ENCODE peak calls at places on chromosomes 2 and 18, in nine cellular contexts. One of them, this sample, is unnamed.

GRCh38 chr2:143936758-143937562 is 583.0 kb downstream of the ZEB2 start:
- DNase-seq in SIG-M5: no peak
- DNase-seq in astrocyte of the spinal cord: no peak
- DNase-seq in Karpas-422: peak
- DNase-seq in A549: no peak
- DNase-seq in HT1080: no peak
- DNase-seq in iPS-NIHi11: peak
- DNase-seq in ecto neural progenitor cell: peak
- DNase-seq in OCI-M1: peak
- DNase-seq in this sample: no peak

GRCh38 chr2:24456610-24457556 is 34.2 kb upstream of the NCOA1 start:
- DNase-seq in HT1080: peak
- DNase-seq in OCI-M1: peak
- DNase-seq in ecto neural progenitor cell: no peak
- DNase-seq in A549: peak
- DNase-seq in Karpas-422: no peak
- DNase-seq in SIG-M5: no peak
- DNase-seq in iPS-NIHi11: no peak
- DNase-seq in astrocyte of the spinal cord: peak
- DNase-seq in this sample: peak

GRCh38 chr18:23114171-23114881 is 21.0 kb upstream of the CABLES1 start:
- DNase-seq in iPS-NIHi11: no peak
- DNase-seq in ecto neural progenitor cell: no peak
- DNase-seq in SIG-M5: no peak
- DNase-seq in Karpas-422: no peak
- DNase-seq in A549: no peak
- DNase-seq in OCI-M1: no peak
- DNase-seq in astrocyte of the spinal cord: peak
- DNase-seq in HT1080: no peak
- DNase-seq in this sample: no peak

GRCh38 chr2:10120938-10121574 is 1.5 kb upstream of the RRM2 start:
- DNase-seq in Karpas-422: peak
- DNase-seq in A549: no peak
- DNase-seq in astrocyte of the spinal cord: peak
- DNase-seq in OCI-M1: peak
- DNase-seq in HT1080: peak
- DNase-seq in SIG-M5: no peak
- DNase-seq in iPS-NIHi11: no peak
- DNase-seq in ecto neural progenitor cell: no peak
- DNase-seq in this sample: peak

GRCh38 chr18:3703732-3704176 is 253.8 kb downstream of the TGIF1 start:
- DNase-seq in SIG-M5: no peak
- DNase-seq in Karpas-422: peak
- DNase-seq in ecto neural progenitor cell: peak
- DNase-seq in HT1080: peak
- DNase-seq in iPS-NIHi11: peak
- DNase-seq in OCI-M1: peak
- DNase-seq in A549: peak
- DNase-seq in astrocyte of the spinal cord: peak
- DNase-seq in this sample: peak

GRCh38 chr2:134372141-134372540 is 118.3 kb downstream of the MGAT5 start:
- DNase-seq in SIG-M5: no peak
- DNase-seq in astrocyte of the spinal cord: peak
- DNase-seq in iPS-NIHi11: no peak
- DNase-seq in Karpas-422: no peak
- DNase-seq in A549: no peak
- DNase-seq in OCI-M1: no peak
- DNase-seq in HT1080: no peak
- DNase-seq in ecto neural progenitor cell: no peak
- DNase-seq in this sample: no peak

GRCh38 chr2:229715895-229716507 is 1.6 kb upstream of the DNER start:
- DNase-seq in ecto neural progenitor cell: peak
- DNase-seq in HT1080: peak
- DNase-seq in OCI-M1: peak
- DNase-seq in astrocyte of the spinal cord: peak
- DNase-seq in SIG-M5: no peak
- DNase-seq in iPS-NIHi11: peak
- DNase-seq in Karpas-422: peak
- DNase-seq in A549: peak
- DNase-seq in this sample: peak

GRCh38 chr2:101698419-101699190 is 1.1 kb downstream of the MAP4K4 start:
- DNase-seq in OCI-M1: peak
- DNase-seq in HT1080: peak
- DNase-seq in Karpas-422: no peak
- DNase-seq in iPS-NIHi11: no peak
- DNase-seq in astrocyte of the spinal cord: no peak
- DNase-seq in A549: peak
- DNase-seq in ecto neural progenitor cell: peak
- DNase-seq in SIG-M5: no peak
- DNase-seq in this sample: no peak

GRCh38 chr2:64447317-64448060 is 6.5 kb upstream of the LGALSL start:
- DNase-seq in OCI-M1: no peak
- DNase-seq in ecto neural progenitor cell: no peak
- DNase-seq in HT1080: no peak
- DNase-seq in iPS-NIHi11: no peak
- DNase-seq in astrocyte of the spinal cord: no peak
- DNase-seq in SIG-M5: no peak
- DNase-seq in Karpas-422: no peak
- DNase-seq in A549: no peak
- DNase-seq in this sample: no peak

GRCh38 chr2:241542278-241542605 is 16.3 kb upstream of the BOK start:
- DNase-seq in HT1080: no peak
- DNase-seq in OCI-M1: no peak
- DNase-seq in SIG-M5: no peak
- DNase-seq in iPS-NIHi11: no peak
- DNase-seq in A549: no peak
- DNase-seq in ecto neural progenitor cell: peak
- DNase-seq in Karpas-422: no peak
- DNase-seq in astrocyte of the spinal cord: no peak
- DNase-seq in this sample: no peak

GRCh38 chr2:101442042-101442666 is 32.8 kb downstream of the RFX8 start:
- DNase-seq in ecto neural progenitor cell: no peak
- DNase-seq in iPS-NIHi11: no peak
- DNase-seq in A549: no peak
- DNase-seq in Karpas-422: no peak
- DNase-seq in OCI-M1: peak
- DNase-seq in astrocyte of the spinal cord: peak
- DNase-seq in HT1080: peak
- DNase-seq in SIG-M5: peak
- DNase-seq in this sample: peak

GRCh38 chr18:49250819-49251388 is 209.5 kb downstream of the DYM start:
- DNase-seq in astrocyte of the spinal cord: peak
- DNase-seq in A549: no peak
- DNase-seq in OCI-M1: peak
- DNase-seq in HT1080: peak
- DNase-seq in SIG-M5: no peak
- DNase-seq in iPS-NIHi11: no peak
- DNase-seq in Karpas-422: peak
- DNase-seq in ecto neural progenitor cell: no peak
- DNase-seq in this sample: peak

GRCh38 chr2:77629529-77629928 is 107.4 kb upstream of the LRRTM4 start:
- DNase-seq in iPS-NIHi11: peak
- DNase-seq in astrocyte of the spinal cord: no peak
- DNase-seq in SIG-M5: no peak
- DNase-seq in HT1080: no peak
- DNase-seq in A549: no peak
- DNase-seq in ecto neural progenitor cell: no peak
- DNase-seq in Karpas-422: no peak
- DNase-seq in OCI-M1: peak
- DNase-seq in this sample: no peak

GRCh38 chr2:86335865-86336321 is 1.5 kb downstream of the REEP1 start:
- DNase-seq in SIG-M5: no peak
- DNase-seq in Karpas-422: no peak
- DNase-seq in iPS-NIHi11: no peak
- DNase-seq in ecto neural progenitor cell: no peak
- DNase-seq in A549: no peak
- DNase-seq in HT1080: no peak
- DNase-seq in astrocyte of the spinal cord: no peak
- DNase-seq in OCI-M1: no peak
- DNase-seq in this sample: no peak

GRCh38 chr2:187148059-187148714 is 299.2 kb upstream of the ZSWIM2 start:
- DNase-seq in HT1080: no peak
- DNase-seq in iPS-NIHi11: no peak
- DNase-seq in astrocyte of the spinal cord: no peak
- DNase-seq in A549: no peak
- DNase-seq in OCI-M1: no peak
- DNase-seq in SIG-M5: no peak
- DNase-seq in Karpas-422: no peak
- DNase-seq in ecto neural progenitor cell: no peak
- DNase-seq in this sample: no peak

GRCh38 chr2:98350411-98350810 is 4.2 kb downstream of the CNGA3 start:
- DNase-seq in OCI-M1: no peak
- DNase-seq in SIG-M5: no peak
- DNase-seq in A549: no peak
- DNase-seq in ecto neural progenitor cell: no peak
- DNase-seq in astrocyte of the spinal cord: no peak
- DNase-seq in Karpas-422: no peak
- DNase-seq in HT1080: no peak
- DNase-seq in iPS-NIHi11: no peak
- DNase-seq in this sample: peak

GRCh38 chr2:112075490-112076260 is 20.6 kb downstream of the TMEM87B start:
- DNase-seq in HT1080: peak
- DNase-seq in A549: no peak
- DNase-seq in SIG-M5: no peak
- DNase-seq in iPS-NIHi11: no peak
- DNase-seq in ecto neural progenitor cell: no peak
- DNase-seq in astrocyte of the spinal cord: peak
- DNase-seq in Karpas-422: no peak
- DNase-seq in OCI-M1: peak
- DNase-seq in this sample: no peak

GRCh38 chr2:170241731-170242130 is 63.8 kb downstream of the MYO3B start:
- DNase-seq in SIG-M5: no peak
- DNase-seq in HT1080: no peak
- DNase-seq in A549: no peak
- DNase-seq in Karpas-422: no peak
- DNase-seq in astrocyte of the spinal cord: no peak
- DNase-seq in OCI-M1: no peak
- DNase-seq in ecto neural progenitor cell: no peak
- DNase-seq in iPS-NIHi11: no peak
- DNase-seq in this sample: no peak

GRCh38 chr18:64027931-64028695 is 58.2 kb downstream of the SERPINB8 start:
- DNase-seq in ecto neural progenitor cell: no peak
- DNase-seq in astrocyte of the spinal cord: no peak
- DNase-seq in HT1080: no peak
- DNase-seq in iPS-NIHi11: no peak
- DNase-seq in A549: no peak
- DNase-seq in OCI-M1: no peak
- DNase-seq in Karpas-422: no peak
- DNase-seq in SIG-M5: no peak
- DNase-seq in this sample: no peak

GRCh38 chr2:240624950-240625621 is at the start of gene GPR35:
- DNase-seq in A549: no peak
- DNase-seq in astrocyte of the spinal cord: peak
- DNase-seq in SIG-M5: peak
- DNase-seq in Karpas-422: peak
- DNase-seq in OCI-M1: peak
- DNase-seq in ecto neural progenitor cell: no peak
- DNase-seq in HT1080: peak
- DNase-seq in iPS-NIHi11: no peak
- DNase-seq in this sample: peak

GRCh38 chr2:240397924-240398611 is 37.4 kb upstream of the GPC1 start:
- DNase-seq in ecto neural progenitor cell: peak
- DNase-seq in astrocyte of the spinal cord: peak
- DNase-seq in OCI-M1: no peak
- DNase-seq in SIG-M5: no peak
- DNase-seq in A549: no peak
- DNase-seq in HT1080: no peak
- DNase-seq in iPS-NIHi11: peak
- DNase-seq in Karpas-422: no peak
- DNase-seq in this sample: no peak

GRCh38 chr2:222708274-222708710 is 36.8 kb downstream of the MOGAT1 start:
- DNase-seq in ecto neural progenitor cell: peak
- DNase-seq in Karpas-422: peak
- DNase-seq in astrocyte of the spinal cord: peak
- DNase-seq in HT1080: peak
- DNase-seq in A549: peak
- DNase-seq in iPS-NIHi11: peak
- DNase-seq in SIG-M5: no peak
- DNase-seq in OCI-M1: peak
- DNase-seq in this sample: peak

GRCh38 chr2:45134726-45135125 is 125.5 kb upstream of the SIX2 start:
- DNase-seq in ecto neural progenitor cell: no peak
- DNase-seq in A549: no peak
- DNase-seq in astrocyte of the spinal cord: no peak
- DNase-seq in HT1080: peak
- DNase-seq in SIG-M5: peak
- DNase-seq in iPS-NIHi11: no peak
- DNase-seq in Karpas-422: peak
- DNase-seq in OCI-M1: peak
- DNase-seq in this sample: peak

GRCh38 chr2:157302492-157303099 is 23.0 kb downstream of the ERMN start:
- DNase-seq in OCI-M1: peak
- DNase-seq in Karpas-422: peak
- DNase-seq in HT1080: peak
- DNase-seq in SIG-M5: peak
- DNase-seq in astrocyte of the spinal cord: peak
- DNase-seq in ecto neural progenitor cell: no peak
- DNase-seq in A549: peak
- DNase-seq in iPS-NIHi11: peak
- DNase-seq in this sample: peak

GRCh38 chr2:120440521-120441350 is 94.8 kb downstream of the INHBB start:
- DNase-seq in astrocyte of the spinal cord: no peak
- DNase-seq in SIG-M5: no peak
- DNase-seq in OCI-M1: no peak
- DNase-seq in A549: no peak
- DNase-seq in ecto neural progenitor cell: no peak
- DNase-seq in Karpas-422: no peak
- DNase-seq in HT1080: no peak
- DNase-seq in iPS-NIHi11: no peak
- DNase-seq in this sample: no peak

GRCh38 chr2:9803023-9803805 is 40.1 kb upstream of the TAF1B start:
- DNase-seq in SIG-M5: no peak
- DNase-seq in iPS-NIHi11: no peak
- DNase-seq in OCI-M1: no peak
- DNase-seq in ecto neural progenitor cell: peak
- DNase-seq in HT1080: no peak
- DNase-seq in A549: no peak
- DNase-seq in Karpas-422: no peak
- DNase-seq in astrocyte of the spinal cord: no peak
- DNase-seq in this sample: no peak

GRCh38 chr2:67846341-67847070 is 216.3 kb downstream of the C1D start:
- DNase-seq in iPS-NIHi11: peak
- DNase-seq in ecto neural progenitor cell: peak
- DNase-seq in OCI-M1: peak
- DNase-seq in HT1080: peak
- DNase-seq in Karpas-422: peak
- DNase-seq in astrocyte of the spinal cord: peak
- DNase-seq in A549: peak
- DNase-seq in SIG-M5: no peak
- DNase-seq in this sample: no peak

GRCh38 chr2:126041648-126042047 is 614.3 kb upstream of the GYPC start:
- DNase-seq in Karpas-422: no peak
- DNase-seq in OCI-M1: no peak
- DNase-seq in HT1080: no peak
- DNase-seq in SIG-M5: no peak
- DNase-seq in iPS-NIHi11: no peak
- DNase-seq in A549: no peak
- DNase-seq in astrocyte of the spinal cord: no peak
- DNase-seq in ecto neural progenitor cell: no peak
- DNase-seq in this sample: no peak

GRCh38 chr18:48294894-48295585 is 114.1 kb downstream of the ZBTB7C start:
- DNase-seq in iPS-NIHi11: no peak
- DNase-seq in HT1080: no peak
- DNase-seq in A549: no peak
- DNase-seq in astrocyte of the spinal cord: no peak
- DNase-seq in OCI-M1: no peak
- DNase-seq in ecto neural progenitor cell: peak
- DNase-seq in SIG-M5: no peak
- DNase-seq in Karpas-422: no peak
- DNase-seq in this sample: no peak

GRCh38 chr18:53254265-53254664 is 914.3 kb downstream of the DCC start:
- DNase-seq in HT1080: no peak
- DNase-seq in A549: no peak
- DNase-seq in astrocyte of the spinal cord: no peak
- DNase-seq in Karpas-422: no peak
- DNase-seq in OCI-M1: no peak
- DNase-seq in ecto neural progenitor cell: no peak
- DNase-seq in iPS-NIHi11: peak
- DNase-seq in SIG-M5: no peak
- DNase-seq in this sample: no peak

GRCh38 chr2:240507060-240507777 is 50.6 kb downstream of the ANKMY1 start:
- DNase-seq in iPS-NIHi11: peak
- DNase-seq in Karpas-422: no peak
- DNase-seq in astrocyte of the spinal cord: no peak
- DNase-seq in HT1080: no peak
- DNase-seq in ecto neural progenitor cell: peak
- DNase-seq in OCI-M1: no peak
- DNase-seq in A549: no peak
- DNase-seq in SIG-M5: no peak
- DNase-seq in this sample: no peak